ENCODE peak calls at places on chromosomes 16 and 17, in seven cellular contexts. H is bronchial epithelial cell, B is heart right ventricle, N is kidney epithelial cell, L is sigmoid colon, Q is cardiac muscle cell, G is tibial artery. T is an unnamed sample.

GRCh38 chr17:57326764-57327163 is 70.4 kb downstream of the MSI2 start:
- DNase-seq in H (no peak), B (no peak), N (no peak), L (no peak), Q (no peak), G (no peak), T (no peak)

GRCh38 chr17:63042443-63042842 is 76.4 kb downstream of the TANC2 start:
- DNase-seq in H (no peak), B (no peak), N (no peak), L (no peak), Q (no peak), G (no peak), T (no peak)

GRCh38 chr16:88013766-88014165 is 62.5 kb downstream of the BANP start:
- DNase-seq in H (no peak), B (no peak), N (no peak), L (no peak), Q (no peak), G (no peak), T (no peak)

GRCh38 chr17:16135461-16135860 is 79.9 kb downstream of the NCOR1 start:
- DNase-seq in H (no peak), B (no peak), N (no peak), L (no peak), Q (no peak), G (no peak), T (no peak)

GRCh38 chr17:42072323-42073187 is 22.2 kb upstream of the C17orf113 start:
- DNase-seq in H (no peak), B (no peak), N (no peak), L (no peak), Q (peak; percentile 72), G (no peak), T (no peak)

GRCh38 chr16:1580256-1580655 is 31.6 kb downstream of the IFT140 start:
- DNase-seq in H (no peak), B (no peak), N (no peak), L (no peak), Q (no peak), G (no peak), T (no peak)

GRCh38 chr17:7548585-7549400 is at the start of gene TNFSF12:
- DNase-seq in H (peak; percentile 11), B (peak; percentile 83), N (no peak), L (peak; percentile 85), Q (peak; percentile 58), G (peak; percentile 84), T (peak; percentile 27)

GRCh38 chr16:73365010-73365409 is 317.1 kb upstream of the ZFHX3 start:
- DNase-seq in H (no peak), B (peak; percentile 23), N (no peak), L (no peak), Q (peak; percentile 91), G (no peak), T (no peak)

GRCh38 chr16:81679721-81680430 is 99.2 kb upstream of the PLCG2 start:
- DNase-seq in H (no peak), B (no peak), N (no peak), L (no peak), Q (no peak), G (no peak), T (no peak)

GRCh38 chr16:66366433-66367299 is at the start of gene CDH5:
- DNase-seq in H (no peak), B (peak; percentile 81), N (no peak), L (peak; percentile 87), Q (no peak), G (peak; percentile 89), T (no peak)

GRCh38 chr16:86458457-86458777 is 51.9 kb upstream of the FOXF1 start:
- DNase-seq in H (no peak), B (no peak), N (no peak), L (no peak), Q (no peak), G (no peak), T (no peak)

GRCh38 chr17:6427284-6427781 is 7.6 kb downstream of the AIPL1 start:
- DNase-seq in H (no peak), B (no peak), N (no peak), L (no peak), Q (no peak), G (no peak), T (no peak)

GRCh38 chr17:28384281-28385036 is 13.0 kb downstream of the SARM1 start:
- DNase-seq in H (peak; percentile 21), B (peak; percentile 42), N (no peak), L (no peak), Q (peak; percentile 48), G (peak; percentile 80), T (no peak)

GRCh38 chr16:962366-962765 is 8.4 kb downstream of the LMF1 start:
- DNase-seq in H (no peak), B (no peak), N (no peak), L (no peak), Q (no peak), G (no peak), T (no peak)

GRCh38 chr17:28227278-28228108 is 91.5 kb upstream of the TMEM97 start:
- DNase-seq in H (peak; percentile 78), B (peak; percentile 24), N (peak; percentile 57), L (no peak), Q (peak; percentile 84), G (peak; percentile 58), T (peak; percentile 72)

GRCh38 chr16:70467113-70467512 is 12.7 kb downstream of the FCSK start:
- DNase-seq in H (no peak), B (no peak), N (no peak), L (no peak), Q (no peak), G (no peak), T (no peak)

GRCh38 chr17:147796-148740 is 10.7 kb downstream of the SCGB1C2 start:
- DNase-seq in H (no peak), B (no peak), N (no peak), L (peak; percentile 46), Q (no peak), G (peak; percentile 49), T (no peak)

GRCh38 chr16:54503436-54503835 is 216.8 kb upstream of the IRX3 start:
- DNase-seq in H (no peak), B (no peak), N (no peak), L (no peak), Q (no peak), G (no peak), T (no peak)

GRCh38 chr16:54504372-54504771 is 217.8 kb upstream of the IRX3 start:
- DNase-seq in H (no peak), B (no peak), N (no peak), L (no peak), Q (peak; percentile 36), G (no peak), T (no peak)

GRCh38 chr16:54507091-54507490 is 220.5 kb upstream of the IRX3 start:
- DNase-seq in H (no peak), B (no peak), N (no peak), L (no peak), Q (no peak), G (no peak), T (no peak)

GRCh38 chr16:54506691-54507090 is 220.1 kb upstream of the IRX3 start:
- DNase-seq in H (no peak), B (no peak), N (no peak), L (no peak), Q (peak; percentile 70), G (no peak), T (no peak)

GRCh38 chr16:54505479-54506247 is 219.1 kb upstream of the IRX3 start:
- DNase-seq in H (peak; percentile 13), B (no peak), N (no peak), L (no peak), Q (no peak), G (no peak), T (no peak)
- H3K27me3 ChIP-seq in H (peaks cover 6% of the 10 kb centered on the region), B (no peaks in the 10 kb centered on the region), N (peaks cover 2% of the 10 kb centered on the region), L (peaks cover 44% of the 10 kb centered on the region), Q (no peaks in the 10 kb centered on the region), G (no peaks in the 10 kb centered on the region), T (no peaks in the 10 kb centered on the region)

GRCh38 chr17:78444392-78444791 is 65.9 kb downstream of the PGS1 start:
- DNase-seq in H (no peak), B (no peak), N (no peak), L (no peak), Q (no peak), G (no peak), T (no peak)

GRCh38 chr17:78449983-78450382 is 71.5 kb downstream of the PGS1 start:
- DNase-seq in H (no peak), B (no peak), N (no peak), L (no peak), Q (no peak), G (no peak), T (no peak)

GRCh38 chr17:78446833-78447232 is 68.4 kb downstream of the PGS1 start:
- DNase-seq in H (no peak), B (no peak), N (no peak), L (no peak), Q (no peak), G (no peak), T (no peak)

GRCh38 chr17:78450696-78451344 is 72.4 kb downstream of the PGS1 start:
- DNase-seq in H (no peak), B (no peak), N (no peak), L (no peak), Q (no peak), G (no peak), T (no peak)

GRCh38 chr17:78448356-78448993 is 70.0 kb downstream of the PGS1 start:
- DNase-seq in H (no peak), B (no peak), N (no peak), L (no peak), Q (no peak), G (no peak), T (no peak)
- TF ChIP-seq CTCF in H (peak; percentile 1), B (no peak), N (peak; percentile 17), L (no peak), Q (peak; percentile 16), G (no peak), T (peak; percentile 43)

GRCh38 chr16:11211061-11211976 is 44.7 kb downstream of the SOCS1 start:
- DNase-seq in H (no peak), B (no peak), N (no peak), L (no peak), Q (no peak), G (no peak), T (no peak)

GRCh38 chr16:11213799-11214198 is 42.2 kb downstream of the SOCS1 start:
- DNase-seq in H (no peak), B (no peak), N (no peak), L (no peak), Q (no peak), G (no peak), T (no peak)

GRCh38 chr16:11211977-11212818 is 43.8 kb downstream of the SOCS1 start:
- DNase-seq in H (no peak), B (no peak), N (no peak), L (no peak), Q (no peak), G (no peak), T (no peak)

GRCh38 chr16:11212819-11213196 is 43.2 kb downstream of the SOCS1 start:
- DNase-seq in H (no peak), B (no peak), N (no peak), L (no peak), Q (no peak), G (no peak), T (no peak)

DNA sequence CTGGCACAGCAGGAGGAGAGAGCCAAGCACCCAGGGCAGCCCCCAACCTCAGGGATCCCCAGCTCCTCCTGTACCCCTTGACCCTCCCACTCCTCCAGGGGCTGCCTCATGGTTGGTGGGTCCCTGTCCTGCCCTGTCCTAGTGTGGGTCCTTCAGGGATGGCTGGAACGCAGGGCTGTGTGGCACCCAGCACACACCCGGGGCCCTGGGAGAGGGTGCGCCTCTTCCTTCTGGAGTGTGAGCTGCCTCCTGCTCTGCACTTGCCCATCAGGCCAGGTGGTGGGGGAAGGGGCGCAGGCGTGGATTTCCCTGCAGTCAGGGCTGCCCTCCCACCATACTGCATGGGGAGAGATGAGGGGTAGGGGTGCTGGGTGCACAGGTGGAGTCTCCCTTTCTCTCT is 42.6 kb downstream of the SOCS1 start:
- DNase-seq in H (no peak), B (no peak), N (no peak), L (no peak), Q (no peak), G (no peak), T (no peak)
- H3K27me3 ChIP-seq in H (no peaks in the 10 kb centered on the region), B (no peaks in the 10 kb centered on the region), N (no peaks in the 10 kb centered on the region), L (no peaks in the 10 kb centered on the region), Q (no peaks in the 10 kb centered on the region), G (peaks cover 23% of the 10 kb centered on the region), T (no peaks in the 10 kb centered on the region)

GRCh38 chr16:54193656-54194007 is 93.0 kb downstream of the IRX3 start:
- DNase-seq in H (peak; percentile 61), B (peak; percentile 85), N (no peak), L (peak; percentile 76), Q (peak; percentile 81), G (peak; percentile 89), T (peak; percentile 28)
- TF ChIP-seq CTCF in H (peak; percentile 95), B (peak; percentile 78), N (peak; percentile 94), L (no peak), Q (peak; percentile 91), G (peak; percentile 90), T (peak; percentile 93)

T was measured in foreskin keratinocyte.